ENCODE peak calls at places on chromosomes 11 and 22, in four cellular contexts. L, J, M and B are unnamed samples.

GRCh38 chr11:41983458-41983857 is 524.0 kb upstream of the LRRC4C start:
- DNase-seq in L (no peak), M (peak), J (no peak), B (no peak)

GRCh38 chr22:25627271-25627848 is 62.9 kb downstream of the GRK3 start:
- DNase-seq in L (no peak), J (no peak), M (peak), B (no peak)

GRCh38 chr11:46363455-46363920 is 16.2 kb downstream of the DGKZ start:
- DNase-seq in L (no peak), J (peak), M (no peak), B (no peak)

GRCh38 chr11:16204261-16204660 is 152.1 kb downstream of the SOX6 start:
- DNase-seq in M (no peak), J (no peak), L (no peak), B (no peak)

GRCh38 chr11:106708348-106708747 is 309.9 kb downstream of the GUCY1A2 start:
- DNase-seq in L (no peak), M (peak), J (no peak), B (no peak)

GRCh38 chr11:76803023-76803422 is 19.9 kb downstream of the TSKU start:
- DNase-seq in M (no peak), J (no peak), L (no peak), B (no peak)

GRCh38 chr11:69465236-69466000 is 16.0 kb upstream of the LINC01488 start:
- DNase-seq in J (no peak), L (no peak), M (no peak), B (no peak)

GRCh38 chr11:119196833-119197483 is 9.2 kb upstream of the CBL start:
- DNase-seq in L (peak), J (peak), M (peak), B (peak)

GRCh38 chr11:45527898-45528297 is 137.5 kb downstream of the CHST1 start:
- DNase-seq in J (no peak), M (no peak), L (no peak), B (no peak)

GRCh38 chr11:108196901-108197300 is 25.5 kb downstream of the NPAT start:
- DNase-seq in J (no peak), L (no peak), M (no peak), B (no peak)

GRCh38 chr11:35321532-35322320 is 97.6 kb downstream of the SLC1A2 start:
- DNase-seq in J (no peak), L (no peak), M (no peak), B (no peak)

GRCh38 chr11:115939104-115939503 is 434.9 kb upstream of the CADM1 start:
- DNase-seq in J (no peak), L (no peak), M (no peak), B (no peak)

GRCh38 chr11:119368121-119369034 is 13.1 kb downstream of the USP2 start:
- DNase-seq in L (no peak), M (no peak), J (no peak), B (no peak)

GRCh38 chr11:7098235-7098832 is 9.5 kb downstream of the RBMXL2 start:
- DNase-seq in L (no peak), J (peak), M (peak), B (no peak)

GRCh38 chr11:22432331-22433065 is 94.3 kb downstream of the SLC17A6 start:
- DNase-seq in M (peak), J (no peak), L (no peak), B (no peak)

GRCh38 chr11:12544986-12545775 is 129.0 kb upstream of the TEAD1 start:
- DNase-seq in J (no peak), L (no peak), M (no peak), B (no peak)

GRCh38 chr22:44461614-44462013 is 36.4 kb downstream of the RTL6 start:
- DNase-seq in M (no peak), J (no peak), L (no peak), B (no peak)

GRCh38 chr11:130890039-130890745 is 26.1 kb downstream of the SNX19 start:
- DNase-seq in M (no peak), J (no peak), L (no peak), B (no peak)

GRCh38 chr11:72336163-72336562 is 92.2 kb upstream of the PHOX2A start:
- DNase-seq in L (no peak), J (no peak), M (no peak), B (no peak)

GRCh38 chr11:2927851-2928604 is 1.2 kb downstream of the PHLDA2 start:
- DNase-seq in L (no peak), M (no peak), J (peak), B (no peak)

GRCh38 chr22:41524283-41524682 is 20.0 kb downstream of the POLR3H start:
- DNase-seq in M (no peak), L (no peak), J (no peak), B (no peak)

GRCh38 chr11:65780770-65781151 is at the start of gene AP5B1:
- DNase-seq in J (peak), L (peak), M (peak), B (peak)

GRCh38 chr11:2885017-2885675 is 429 bp downstream of the CDKN1C start:
- DNase-seq in L (peak), M (peak), J (no peak), B (peak)

GRCh38 chr11:58656348-58656747 is 33.9 kb downstream of the CNTF start:
- DNase-seq in J (no peak), L (no peak), M (no peak), B (no peak)

GRCh38 chr11:59142530-59143507 is at the start of gene FAM111A:
- DNase-seq in J (peak), L (peak), M (peak), B (peak)

GRCh38 chr11:122491486-122491885 is 164.0 kb upstream of the UBASH3B start:
- DNase-seq in L (no peak), M (no peak), J (no peak), B (no peak)

GRCh38 chr22:46714550-46714949 is 23.5 kb downstream of the CERK start:
- DNase-seq in J (no peak), L (no peak), M (no peak), B (no peak)

GRCh38 chr11:106421673-106422292 is 344.3 kb downstream of the AASDHPPT start:
- DNase-seq in M (peak), L (no peak), J (no peak), B (no peak)

GRCh38 chr11:123054301-123055065 is 7.5 kb downstream of the HSPA8 start:
- DNase-seq in J (peak), M (peak), L (no peak), B (no peak)

GRCh38 chr22:35470903-35471321 is 69.7 kb upstream of the RASD2 start:
- DNase-seq in J (peak), M (peak), L (no peak), B (no peak)

GRCh38 chr11:33034983-33035382 is 4.4 kb upstream of the TCP11L1 start:
- DNase-seq in J (no peak), L (no peak), M (no peak), B (no peak)

GRCh38 chr22:18013436-18013835 is 10.9 kb downstream of the MICAL3 start:
- DNase-seq in L (no peak), M (no peak), J (no peak), B (no peak)

GRCh38 chr11:616320-617220 is 820 bp upstream of the IRF7 start:
- DNase-seq in J (no peak), L (no peak), M (no peak), B (no peak)

GRCh38 chr11:129853508-129854228 is 38.0 kb downstream of the TMEM45B start:
- DNase-seq in M (no peak), L (peak), J (no peak), B (peak)

GRCh38 chr11:73350908-73351636 is 25.1 kb upstream of the RELT start:
- DNase-seq in L (peak), M (peak), J (peak), B (peak)

GRCh38 chr11:114236829-114237228 is 59.4 kb upstream of the NNMT start:
- DNase-seq in M (no peak), L (no peak), J (no peak), B (no peak)

GRCh38 chr11:87879118-87879517 is 296.1 kb downstream of the RAB38 start:
- DNase-seq in M (no peak), L (no peak), J (no peak), B (no peak)

GRCh38 chr22:33110562-33111163 is 52.5 kb upstream of the SYN3 start:
- DNase-seq in L (no peak), M (peak), J (no peak), B (no peak)

GRCh38 chr11:95245038-95245437 is 14.0 kb upstream of the SESN3 start:
- DNase-seq in M (peak), L (no peak), J (no peak), B (no peak)